ENCODE peak calls at places on chromosomes 6 and 20, in nine cellular contexts. C is Jurkat, Clone E6-1; S is Peyer's patch; D is HepG2; Q is occipital lobe; I is effector CD4-positive, alpha-beta T cell; J is sciatic nerve; P is NCI-H82; B is stimulated activated CD4-positive, alpha-beta T cell treated with anti-CD3 and anti-CD28 coated beads, Interleukin-15, amount 100 ng/mL, for 24 hours. M is an unnamed sample.

GRCh38 chr6:162711376-162711775 is 16.2 kb downstream of the PRKN start:
- DNase-seq in C (no peak), S (no peak), D (no peak), Q (no peak), I (no peak), J (no peak), P (no peak), B (no peak), M (no peak)

GRCh38 chr20:4151991-4152695 is 136.8 kb upstream of the RNF24 start:
- DNase-seq in C (no peak), S (no peak), D (no peak), Q (no peak), I (no peak), J (no peak), P (no peak), B (no peak), M (no peak)

GRCh38 chr20:57053067-57053466 is 213.4 kb downstream of the BMP7 start:
- DNase-seq in C (no peak), S (no peak), D (no peak), Q (no peak), I (no peak), J (no peak), P (no peak), B (no peak), M (no peak)

GRCh38 chr20:23340524-23340923 is 10.1 kb upstream of the NXT1 start:
- DNase-seq in C (peak; percentile 77), S (no peak), D (peak; percentile 77), Q (peak; percentile 64), I (no peak), J (peak; percentile 81), P (peak; percentile 79), B (peak; percentile 43), M (peak; percentile 24)

GRCh38 chr20:17680128-17680835 is 1.8 kb downstream of the RRBP1 start:
- DNase-seq in C (no peak), S (peak; percentile 75), D (peak; percentile 80), Q (no peak), I (no peak), J (no peak), P (peak; percentile 37), B (no peak), M (peak; percentile 91)

GRCh38 chr6:166023273-166023989 is 144.2 kb downstream of the TBXT start:
- DNase-seq in C (no peak), S (no peak), D (no peak), Q (no peak), I (no peak), J (no peak), P (no peak), B (peak; percentile 26), M (no peak)

GRCh38 chr6:161010418-161010817 is 18.8 kb downstream of the MAP3K4 start:
- DNase-seq in C (no peak), S (no peak), D (no peak), Q (no peak), I (no peak), J (no peak), P (no peak), B (no peak), M (no peak)

GRCh38 chr20:12723811-12724210 is 285.0 kb upstream of the SPTLC3 start:
- DNase-seq in C (no peak), S (no peak), D (no peak), Q (no peak), I (no peak), J (no peak), P (no peak), B (no peak), M (no peak)

GRCh38 chr6:105757512-105758200 is 328.5 kb upstream of the PRDM1 start:
- DNase-seq in C (no peak), S (no peak), D (peak; percentile 13), Q (no peak), I (no peak), J (no peak), P (no peak), B (no peak), M (no peak)

GRCh38 chr20:8601542-8601912 is 467.4 kb upstream of the PLCB4 start:
- DNase-seq in C (no peak), S (no peak), D (no peak), Q (no peak), I (no peak), J (no peak), P (no peak), B (no peak), M (no peak)

GRCh38 chr6:143940011-143940597 is 68.0 kb downstream of the PLAGL1 start:
- DNase-seq in C (peak; percentile 66), S (no peak), D (peak; percentile 59), Q (no peak), I (peak; percentile 37), J (no peak), P (peak; percentile 80), B (peak; percentile 66), M (peak; percentile 74)